ENCODE peak calls at places on chromosomes 1 and 21, in six cellular contexts. D is NCI-H1092 treated with DMSO at 0.1 percent for 48 hours, C is nucleus accumbens, U is left ventricle myocardium inferior, N is colonic mucosa, G is NCI-H774. Y is an unnamed sample.

GRCh38 chr1:92784639-92785500 is at the start of gene EVI5:
- DNase-seq in D (peak; percentile 95), C (peak; percentile 90), U (peak; percentile 95), N (peak; percentile 96), G (peak; percentile 94), Y (peak; percentile 89)

GRCh38 chr21:14751602-14752001 is 205.5 kb upstream of the SAMSN1 start:
- DNase-seq in D (no peak), C (no peak), U (no peak), N (no peak), G (no peak), Y (no peak)

GRCh38 chr1:33140153-33141149 is 41.4 kb downstream of the TRIM62 start:
- DNase-seq in D (no peak), C (no peak), U (no peak), N (no peak), G (no peak), Y (no peak)

GRCh38 chr1:207866471-207867135 is 44.3 kb downstream of the CD34 start:
- DNase-seq in D (no peak), C (peak; percentile 65), U (peak; percentile 45), N (peak; percentile 63), G (no peak), Y (no peak)

GRCh38 chr1:109929588-109930251 is 19.1 kb downstream of the CSF1 start:
- DNase-seq in D (no peak), C (no peak), U (no peak), N (no peak), G (no peak), Y (no peak)

GRCh38 chr1:228011721-228012311 is 5.0 kb downstream of the WNT3A start:
- DNase-seq in D (no peak), C (no peak), U (no peak), N (no peak), G (no peak), Y (no peak)

GRCh38 chr1:1083181-1084027 is 9.3 kb upstream of the RNF223 start:
- DNase-seq in D (no peak), C (no peak), U (peak; percentile 12), N (no peak), G (no peak), Y (no peak)

GRCh38 chr1:94676686-94677085 is 135.1 kb upstream of the F3 start:
- DNase-seq in D (no peak), C (no peak), U (no peak), N (peak; percentile 63), G (no peak), Y (no peak)

GRCh38 chr1:100794719-100795645 is 75.4 kb downstream of the VCAM1 start:
- DNase-seq in D (no peak), C (no peak), U (no peak), N (no peak), G (no peak), Y (no peak)

GRCh38 chr1:29238601-29238964 is 2.3 kb downstream of the PTPRU start:
- DNase-seq in D (no peak), C (no peak), U (no peak), N (no peak), G (no peak), Y (no peak)

GRCh38 chr1:10171105-10171767 is 39.1 kb upstream of the KIF1B start:
- DNase-seq in D (no peak), C (no peak), U (no peak), N (no peak), G (no peak), Y (no peak)

GRCh38 chr21:17903029-17903806 is 84.1 kb upstream of the C21orf91 start:
- DNase-seq in D (peak; percentile 59), C (no peak), U (no peak), N (no peak), G (peak; percentile 2), Y (peak; percentile 60)

GRCh38 chr1:231926933-231927332 is 300.3 kb downstream of the DISC1 start:
- DNase-seq in D (no peak), C (no peak), U (no peak), N (no peak), G (no peak), Y (no peak)

GRCh38 chr1:209769956-209770355 is 14.1 kb downstream of the TRAF3IP3 start:
- DNase-seq in D (no peak), C (no peak), U (no peak), N (no peak), G (no peak), Y (no peak)

GRCh38 chr21:33899199-33899598 is 16.4 kb downstream of the ATP5PO start:
- DNase-seq in D (no peak), C (no peak), U (no peak), N (no peak), G (no peak), Y (no peak)

GRCh38 chr1:156926175-156926574 is 5.7 kb downstream of the LRRC71 start:
- DNase-seq in D (peak; percentile 24), C (no peak), U (peak; percentile 50), N (peak; percentile 72), G (no peak), Y (peak; percentile 97)

GRCh38 chr1:30929944-30930525 is 21.5 kb upstream of the SDC3 start:
- DNase-seq in D (no peak), C (no peak), U (no peak), N (no peak), G (no peak), Y (no peak)

GRCh38 chr1:237695878-237696277 is 194.8 kb downstream of the ZP4 start:
- DNase-seq in D (no peak), C (no peak), U (no peak), N (no peak), G (no peak), Y (no peak)

GRCh38 chr21:43989401-43989800 is 22.7 kb upstream of the TRAPPC10 start:
- DNase-seq in D (no peak), C (no peak), U (no peak), N (no peak), G (no peak), Y (no peak)

GRCh38 chr1:64302971-64303370 is 99.5 kb downstream of the UBE2U start:
- DNase-seq in D (no peak), C (no peak), U (no peak), N (no peak), G (no peak), Y (no peak)

GRCh38 chr1:107510347-107510746 is 369.5 kb downstream of the NTNG1 start:
- DNase-seq in D (no peak), C (no peak), U (no peak), N (no peak), G (no peak), Y (no peak)

GRCh38 chr1:43978551-43979260 is at the start of gene B4GALT2:
- DNase-seq in D (peak; percentile 54), C (peak; percentile 42), U (peak; percentile 55), N (peak; percentile 54), G (peak; percentile 57), Y (peak; percentile 24)

GRCh38 chr1:1268284-1268682 is 5.4 kb downstream of the UBE2J2 start:
- DNase-seq in D (no peak), C (no peak), U (no peak), N (no peak), G (no peak), Y (no peak)

GRCh38 chr21:24852610-24853195 is 754.6 kb downstream of the MRPL39 start:
- DNase-seq in D (no peak), C (no peak), U (no peak), N (no peak), G (no peak), Y (no peak)

GRCh38 chr21:41976611-41977010 is 22.8 kb upstream of the C2CD2 start:
- DNase-seq in D (no peak), C (no peak), U (no peak), N (peak; percentile 6), G (no peak), Y (no peak)

GRCh38 chr21:25870084-25870483 is 135.3 kb downstream of the GABPA start:
- DNase-seq in D (no peak), C (peak; percentile 11), U (no peak), N (no peak), G (no peak), Y (no peak)

GRCh38 chr1:77888429-77889239 is at the start of gene NEXN:
- DNase-seq in D (peak; percentile 26), C (peak; percentile 39), U (peak; percentile 90), N (peak; percentile 38), G (no peak), Y (peak; percentile 29)

GRCh38 chr1:70528591-70529333 is 117.7 kb downstream of the CTH start:
- DNase-seq in D (peak; percentile 20), C (peak; percentile 0), U (no peak), N (no peak), G (no peak), Y (no peak)

GRCh38 chr21:44872266-44872567 is 1.3 kb downstream of the PTTG1IP start:
- DNase-seq in D (no peak), C (no peak), U (no peak), N (no peak), G (no peak), Y (no peak)

GRCh38 chr21:38367646-38368045 is 110.9 kb downstream of the KCNJ15 start:
- DNase-seq in D (no peak), C (no peak), U (no peak), N (no peak), G (no peak), Y (no peak)